ENCODE peak calls at places on chromosomes 16 and 17, in six cellular contexts. W is endodermal cell, N is A673, C is body of pancreas, V is lung, A is Peyer's patch. Q is an unnamed sample. For H3K9me3 and H3K36me3, the result is how much of the 10 kb centered on the place peaks cover.

GRCh38 chr17:40065041-40065770 is 2.4 kb downstream of the THRA start:
- DNase-seq in A (no peak), V (no peak), W (peak), N (no peak), C (no peak), Q (peak)

GRCh38 chr17:8289103-8289397 is 580 bp downstream of the RANGRF start:
- DNase-seq in V (no peak), N (peak), C (no peak), A (no peak), W (no peak), Q (no peak)

GRCh38 chr17:76027159-76027839 is at the start of gene EVPL:
- DNase-seq in A (no peak), N (no peak), V (peak), W (peak), C (peak), Q (no peak)

GRCh38 chr16:11182381-11182780 is 73.6 kb downstream of the SOCS1 start:
- DNase-seq in N (no peak), V (no peak), C (no peak), A (no peak), W (peak), Q (no peak)

GRCh38 chr16:22726868-22727267 is 87.1 kb upstream of the HS3ST2 start:
- DNase-seq in A (no peak), V (no peak), N (no peak), C (no peak), W (no peak), Q (no peak)

GRCh38 chr16:64356267-64356666 is 765.6 kb downstream of the CDH11 start:
- DNase-seq in W (no peak), C (no peak), N (peak), A (no peak), V (no peak), Q (no peak)

GRCh38 chr17:1730004-1730344 is 5.5 kb downstream of the WDR81 start:
- DNase-seq in V (no peak), N (no peak), W (no peak), C (no peak), A (no peak), Q (no peak)

GRCh38 chr17:11922634-11923033 is 74.6 kb downstream of the ZNF18 start:
- DNase-seq in W (no peak), V (no peak), N (no peak), A (no peak), C (no peak), Q (no peak)

GRCh38 chr16:10883004-10883403 is 6.0 kb downstream of the CIITA start:
- DNase-seq in A (no peak), C (no peak), N (no peak), V (peak), W (no peak), Q (no peak)

GRCh38 chr17:65902831-65903549 is 288.9 kb downstream of the CEP112 start:
- DNase-seq in N (no peak), W (peak), V (no peak), A (no peak), C (peak), Q (no peak)

GRCh38 chr17:77380411-77381184 is 239.8 kb downstream of the SEC14L1 start:
- DNase-seq in N (no peak), W (no peak), A (no peak), C (no peak), V (no peak), Q (no peak)

GRCh38 chr17:47831934-47832327 is 461 bp downstream of the LRRC46 start:
- DNase-seq in A (no peak), V (no peak), N (no peak), C (no peak), W (no peak), Q (no peak)

GRCh38 chr17:67227488-67227887 is 17.5 kb downstream of the HELZ start:
- DNase-seq in C (no peak), A (no peak), W (no peak), N (no peak), V (no peak), Q (no peak)

GRCh38 chr16:12257926-12258561 is 281.5 kb downstream of the SNX29 start:
- DNase-seq in N (no peak), W (peak), C (peak), V (no peak), A (no peak), Q (no peak)

GRCh38 chr16:76669288-76669687 is 392.1 kb downstream of the CNTNAP4 start:
- DNase-seq in C (no peak), N (no peak), V (no peak), A (no peak), W (no peak), Q (no peak)

GRCh38 chr16:12845282-12845681 is 41.6 kb upstream of the CPPED1 start:
- DNase-seq in V (no peak), A (no peak), N (no peak), C (no peak), W (no peak), Q (no peak)

GRCh38 chr17:75454193-75454592 is 2.2 kb upstream of the TMEM94 start:
- DNase-seq in C (no peak), N (no peak), W (no peak), A (no peak), V (no peak), Q (no peak)

GRCh38 chr16:65415460-65415859 is 293.6 kb upstream of the CDH11 start:
- DNase-seq in C (no peak), W (no peak), N (no peak), V (no peak), A (no peak), Q (no peak)

GRCh38 chr16:80084614-80085013 is 456.2 kb upstream of the DYNLRB2 start:
- DNase-seq in N (peak), W (peak), C (peak), V (no peak), A (no peak), Q (peak)

GRCh38 chr16:22353188-22353919 is 21.1 kb downstream of the CDR2 start:
- DNase-seq in N (peak), A (no peak), C (no peak), V (no peak), W (peak), Q (no peak)

GRCh38 chr17:45341389-45342158 is 24.8 kb upstream of the MAP3K14 start:
- DNase-seq in N (peak), V (peak), W (peak), A (no peak), C (peak), Q (no peak)

DNA sequence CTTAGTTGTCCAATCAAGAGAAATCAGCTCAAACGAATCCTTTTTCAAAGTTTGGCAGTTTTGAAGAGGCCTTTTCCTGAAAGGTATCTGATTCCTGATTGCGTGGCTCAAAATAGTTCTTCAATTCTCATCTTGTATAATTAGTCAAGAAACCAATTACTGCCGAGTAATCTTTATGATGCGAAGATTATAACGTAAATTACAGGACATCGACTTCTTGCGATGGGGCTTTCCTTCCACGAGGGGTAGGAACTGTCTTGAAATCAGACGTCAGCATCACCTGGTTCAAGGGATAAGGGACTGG is 644 bp upstream of the ARL2BP start:
- DNase-seq in C (no peak), W (no peak), V (no peak), A (no peak), N (peak), Q (no peak)
- H3K27ac ChIP-seq in C (peak), W (no peak), V (peak), A (peak), N (peak), Q (no peak)

GRCh38 chr17:29906969-29907368 is 23.1 kb downstream of the SSH2 start:
- DNase-seq in A (no peak), W (no peak), C (no peak), V (no peak), N (no peak), Q (no peak)
- H3K9me3 ChIP-seq in A (under half), W (under half), C (under half), V (under half), N (under half), Q (under half)

GRCh38 chr16:89787365-89787805 is 29.1 kb downstream of the FANCA start:
- DNase-seq in V (no peak), A (no peak), W (no peak), N (no peak), C (no peak), Q (no peak)
- H3K36me3 ChIP-seq in V (under half), A (under half), W (half or more), N (half or more), C (under half), Q (under half)

DNA sequence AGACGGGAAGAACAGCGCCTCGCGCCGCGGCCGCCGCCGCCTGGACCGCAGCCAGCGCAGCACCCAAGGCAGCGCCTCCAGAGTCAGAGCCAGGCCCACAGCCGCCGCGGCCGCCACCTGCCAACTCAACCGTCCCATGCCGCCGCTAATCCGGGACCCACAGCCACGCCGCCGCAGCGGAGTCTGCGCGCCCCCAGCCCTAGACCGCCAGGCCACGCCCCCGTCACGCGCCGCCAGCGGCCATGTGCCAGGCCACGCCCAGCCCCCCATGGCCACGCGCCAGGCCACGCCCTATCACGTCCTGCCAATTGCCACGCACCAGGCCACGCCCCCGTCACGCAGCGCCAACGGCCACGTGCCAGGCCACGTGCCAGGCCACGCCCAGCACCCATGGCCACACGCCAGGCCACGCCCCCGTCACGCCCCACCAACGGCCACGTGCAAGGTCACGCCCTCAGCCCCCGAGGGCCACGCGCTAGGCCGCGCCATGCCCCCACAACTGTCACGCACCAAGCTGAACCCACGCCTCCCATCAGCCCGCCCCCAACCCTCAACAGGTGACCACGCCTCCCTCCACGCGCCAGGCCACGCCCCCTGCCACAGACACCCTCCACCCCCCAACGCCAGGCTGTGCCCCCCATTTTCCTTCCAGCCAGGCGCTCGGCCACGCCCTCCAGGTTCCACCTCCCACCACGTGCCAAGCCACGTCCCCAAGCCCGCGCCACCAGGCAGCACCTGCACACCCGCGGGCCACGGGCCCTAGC is at the start of gene PLD6:
- DNase-seq in C (peak), W (no peak), A (peak), V (peak), N (peak), Q (peak)
- H3K27ac ChIP-seq in C (peak), W (no peak), A (peak), V (peak), N (peak), Q (peak)

DNA sequence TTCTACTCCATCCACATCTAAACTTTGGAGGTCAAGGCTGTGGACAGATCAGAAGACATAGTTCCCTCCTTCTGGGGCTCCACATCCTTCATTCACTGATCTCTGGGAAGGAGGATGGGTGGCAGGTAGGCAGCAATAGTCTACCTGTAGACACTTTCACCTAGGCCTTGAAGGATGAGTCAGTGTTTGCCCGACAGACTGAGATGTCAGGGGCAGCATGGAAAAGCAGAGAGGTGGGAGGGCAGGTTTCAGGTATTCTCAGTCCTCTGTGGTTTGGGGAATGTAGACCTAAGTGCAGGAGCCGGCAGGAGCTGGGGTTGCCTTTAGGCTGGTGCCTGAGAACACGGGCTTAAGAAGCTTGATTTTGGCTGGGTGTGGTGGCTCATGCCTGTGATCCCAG is 171.9 kb upstream of the ZNF267 start:
- DNase-seq in C (no peak), W (no peak), N (no peak), V (no peak), A (no peak), Q (no peak)
- H3K9me3 ChIP-seq in C (under half), W (under half), N (under half), V (under half), A (under half), Q (under half)

DNA sequence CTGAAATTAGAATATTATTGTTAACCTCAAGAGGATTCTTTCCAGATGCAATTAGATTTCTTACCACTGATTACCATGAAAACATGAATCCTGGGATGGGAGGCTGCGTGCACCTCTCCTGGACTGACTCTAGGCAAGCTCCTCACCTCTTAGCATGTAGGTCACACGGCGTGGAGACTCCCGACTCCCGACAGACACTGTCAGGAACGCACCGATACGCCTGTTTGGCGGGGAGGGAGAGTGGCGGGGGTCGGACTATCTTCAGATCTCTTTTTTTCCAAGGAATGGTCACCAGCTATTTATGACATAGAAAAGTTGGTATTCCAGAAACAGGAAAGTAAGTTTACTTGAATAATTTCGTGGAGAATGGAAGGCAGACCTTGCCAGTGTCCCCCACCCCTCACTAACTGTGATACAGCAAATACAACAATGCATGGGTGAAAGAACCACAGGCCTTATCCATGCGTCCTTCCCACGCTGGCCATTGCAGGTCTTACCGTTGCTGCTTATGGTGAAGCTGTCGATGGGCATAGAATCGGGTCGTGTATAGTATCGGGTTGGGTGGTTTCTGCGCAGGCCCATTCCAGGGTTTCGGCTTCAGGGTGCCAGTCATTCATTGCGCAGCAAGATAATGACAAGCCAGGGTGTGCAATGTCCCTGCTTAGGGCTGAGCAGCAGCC is 62.6 kb upstream of the ENDOV start:
- DNase-seq in W (no peak), N (no peak), A (no peak), C (no peak), V (no peak), Q (peak)
- H3K36me3 ChIP-seq in W (half or more), N (half or more), A (half or more), C (half or more), V (half or more), Q (under half)

GRCh38 chr16:50752481-50753235 is 10.8 kb downstream of the CYLD start:
- DNase-seq in N (no peak), V (no peak), A (no peak), W (no peak), C (no peak), Q (no peak)
- H3K27ac ChIP-seq in N (no peak), V (no peak), A (no peak), W (no peak), C (no peak), Q (no peak)

DNA sequence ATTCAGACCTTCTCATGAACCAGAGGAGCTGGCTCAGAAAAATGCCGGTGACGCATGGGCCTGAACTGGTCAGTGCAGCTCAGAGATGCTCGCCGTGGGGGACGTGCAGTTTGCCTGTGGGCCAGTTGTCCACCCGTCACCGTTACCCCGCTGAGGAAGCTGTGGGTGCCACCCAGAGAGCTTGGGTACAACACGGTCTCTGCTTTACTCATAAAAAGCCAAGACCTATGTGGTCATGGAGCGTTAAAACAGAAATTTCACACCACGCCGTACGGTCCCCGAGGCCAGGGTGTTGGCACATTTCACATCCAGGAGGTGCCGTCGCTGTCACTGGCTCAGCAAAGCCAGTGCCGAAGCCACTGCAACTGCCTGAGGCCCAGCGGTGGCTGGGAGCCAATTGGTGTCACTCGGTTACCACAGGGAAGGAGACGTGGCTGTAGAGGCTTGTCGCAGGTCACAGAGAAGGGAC is 120.9 kb downstream of the METRNL start:
- DNase-seq in C (peak), N (no peak), V (peak), A (peak), W (no peak), Q (peak)
- H3K9me3 ChIP-seq in C (under half), N (under half), V (under half), A (under half), W (under half), Q (under half)

GRCh38 chr16:68187505-68187904 is 48.4 kb downstream of the ESRP2 start:
- DNase-seq in C (no peak), V (no peak), N (no peak), W (no peak), A (no peak), Q (no peak)

GRCh38 chr16:68188170-68188569 is 47.8 kb downstream of the ESRP2 start:
- DNase-seq in N (no peak), W (no peak), A (no peak), V (no peak), C (no peak), Q (no peak)

GRCh38 chr16:68190099-68190498 is 45.8 kb downstream of the ESRP2 start:
- DNase-seq in A (no peak), C (no peak), N (no peak), W (no peak), V (no peak), Q (no peak)

GRCh38 chr16:68183033-68183432 is 52.9 kb downstream of the ESRP2 start:
- DNase-seq in W (no peak), C (no peak), V (no peak), A (no peak), N (no peak), Q (no peak)

GRCh38 chr16:68186877-68187276 is 49.0 kb downstream of the ESRP2 start:
- DNase-seq in V (no peak), A (no peak), W (no peak), N (no peak), C (no peak), Q (no peak)
- H3K36me3 ChIP-seq in V (under half), A (half or more), W (under half), N (under half), C (under half), Q (under half)